ENCODE peak calls at places on chromosomes 12 and 14, in four cellular contexts. One of them, this sample, is unnamed.

GRCh38 chr12:93484315-93484981 is 17.1 kb downstream of the MRPL42 start:
- DNase-seq in vagina: no peak
- DNase-seq in AG04449: no peak
- DNase-seq in astrocyte of the cerebellum: no peak
- DNase-seq in this sample: peak

GRCh38 chr12:76374395-76375020 is 26.3 kb upstream of the BBS10 start:
- DNase-seq in AG04449: peak
- DNase-seq in vagina: no peak
- DNase-seq in astrocyte of the cerebellum: no peak
- DNase-seq in this sample: peak

GRCh38 chr12:52146822-52147366 is 44.9 kb downstream of the KRT80 start:
- DNase-seq in vagina: no peak
- DNase-seq in astrocyte of the cerebellum: no peak
- DNase-seq in AG04449: no peak
- DNase-seq in this sample: no peak

GRCh38 chr12:12714276-12715001 is 2.7 kb upstream of the CDKN1B start:
- DNase-seq in vagina: no peak
- DNase-seq in astrocyte of the cerebellum: no peak
- DNase-seq in AG04449: no peak
- DNase-seq in this sample: no peak

GRCh38 chr12:130338794-130339601 is 1.3 kb downstream of the PIWIL1 start:
- DNase-seq in astrocyte of the cerebellum: no peak
- DNase-seq in AG04449: no peak
- DNase-seq in vagina: no peak
- DNase-seq in this sample: no peak

GRCh38 chr12:13571035-13571434 is 374.5 kb downstream of the EMP1 start:
- DNase-seq in AG04449: no peak
- DNase-seq in astrocyte of the cerebellum: no peak
- DNase-seq in vagina: no peak
- DNase-seq in this sample: no peak

GRCh38 chr14:95142208-95142607 is 15.1 kb downstream of the DICER1 start:
- DNase-seq in astrocyte of the cerebellum: no peak
- DNase-seq in AG04449: no peak
- DNase-seq in vagina: no peak
- DNase-seq in this sample: no peak

GRCh38 chr12:110281549-110282342 is 699 bp downstream of the ATP2A2 start:
- DNase-seq in vagina: no peak
- DNase-seq in AG04449: no peak
- DNase-seq in astrocyte of the cerebellum: no peak
- DNase-seq in this sample: peak

GRCh38 chr14:99537399-99537798 is 56.2 kb downstream of the CCNK start:
- DNase-seq in astrocyte of the cerebellum: peak
- DNase-seq in AG04449: peak
- DNase-seq in vagina: no peak
- DNase-seq in this sample: peak

GRCh38 chr12:113092478-113093408 is 36.2 kb downstream of the DTX1 start:
- DNase-seq in vagina: no peak
- DNase-seq in AG04449: no peak
- DNase-seq in astrocyte of the cerebellum: no peak
- DNase-seq in this sample: no peak

GRCh38 chr12:115149685-115150378 is 465.9 kb upstream of the TBX3 start:
- DNase-seq in vagina: no peak
- DNase-seq in astrocyte of the cerebellum: peak
- DNase-seq in AG04449: peak
- DNase-seq in this sample: peak

GRCh38 chr12:108141600-108142145 is 12.6 kb downstream of the WSCD2 start:
- DNase-seq in vagina: no peak
- DNase-seq in astrocyte of the cerebellum: no peak
- DNase-seq in AG04449: no peak
- DNase-seq in this sample: no peak

GRCh38 chr14:88166616-88167015 is 156.5 kb downstream of the KCNK10 start:
- DNase-seq in astrocyte of the cerebellum: no peak
- DNase-seq in AG04449: no peak
- DNase-seq in vagina: no peak
- DNase-seq in this sample: peak

GRCh38 chr12:66746489-66747201 is 67.8 kb upstream of the GRIP1 start:
- DNase-seq in astrocyte of the cerebellum: no peak
- DNase-seq in vagina: no peak
- DNase-seq in AG04449: no peak
- DNase-seq in this sample: no peak

GRCh38 chr12:113152835-113153814 is 3.6 kb downstream of the CFAP73 start:
- DNase-seq in vagina: no peak
- DNase-seq in AG04449: no peak
- DNase-seq in astrocyte of the cerebellum: peak
- DNase-seq in this sample: peak

GRCh38 chr14:104573930-104574329 is 5.6 kb upstream of the C14orf180 start:
- DNase-seq in AG04449: no peak
- DNase-seq in vagina: no peak
- DNase-seq in astrocyte of the cerebellum: no peak
- DNase-seq in this sample: no peak

GRCh38 chr14:68786491-68787234 is 6.2 kb downstream of the ZFP36L1 start:
- DNase-seq in vagina: peak
- DNase-seq in AG04449: no peak
- DNase-seq in astrocyte of the cerebellum: no peak
- DNase-seq in this sample: peak

GRCh38 chr14:89251066-89251465 is 166.0 kb downstream of the FOXN3 start:
- DNase-seq in vagina: no peak
- DNase-seq in AG04449: no peak
- DNase-seq in astrocyte of the cerebellum: no peak
- DNase-seq in this sample: peak

GRCh38 chr12:130351331-130351730 is 13.6 kb downstream of the PIWIL1 start:
- DNase-seq in vagina: no peak
- DNase-seq in astrocyte of the cerebellum: no peak
- DNase-seq in AG04449: no peak
- DNase-seq in this sample: no peak

GRCh38 chr14:41868396-41868795 is 261.7 kb downstream of the LRFN5 start:
- DNase-seq in astrocyte of the cerebellum: no peak
- DNase-seq in vagina: no peak
- DNase-seq in AG04449: no peak
- DNase-seq in this sample: peak

GRCh38 chr12:52246720-52247621 is 13.9 kb downstream of the KRT7 start:
- DNase-seq in vagina: no peak
- DNase-seq in AG04449: no peak
- DNase-seq in astrocyte of the cerebellum: no peak
- DNase-seq in this sample: no peak

GRCh38 chr12:127284021-127284420 is 982.9 kb upstream of the TMEM132C start:
- DNase-seq in AG04449: no peak
- DNase-seq in astrocyte of the cerebellum: peak
- DNase-seq in vagina: no peak
- DNase-seq in this sample: peak

GRCh38 chr12:24252580-24252979 is 303.1 kb upstream of the SOX5 start:
- DNase-seq in AG04449: no peak
- DNase-seq in vagina: no peak
- DNase-seq in astrocyte of the cerebellum: no peak
- DNase-seq in this sample: no peak

GRCh38 chr12:19223695-19224094 is 94.2 kb downstream of the PLEKHA5 start:
- DNase-seq in vagina: no peak
- DNase-seq in astrocyte of the cerebellum: peak
- DNase-seq in AG04449: no peak
- DNase-seq in this sample: peak

GRCh38 chr14:47300801-47301200 is 374.6 kb downstream of the MDGA2 start:
- DNase-seq in AG04449: no peak
- DNase-seq in vagina: no peak
- DNase-seq in astrocyte of the cerebellum: no peak
- DNase-seq in this sample: no peak

GRCh38 chr12:119479121-119479561 is 114.4 kb upstream of the TMEM233 start:
- DNase-seq in astrocyte of the cerebellum: no peak
- DNase-seq in vagina: no peak
- DNase-seq in AG04449: no peak
- DNase-seq in this sample: no peak

GRCh38 chr12:119480551-119480950 is 113.0 kb upstream of the TMEM233 start:
- DNase-seq in astrocyte of the cerebellum: no peak
- DNase-seq in vagina: no peak
- DNase-seq in AG04449: no peak
- DNase-seq in this sample: no peak

GRCh38 chr12:119476951-119477350 is 116.6 kb upstream of the TMEM233 start:
- DNase-seq in vagina: no peak
- DNase-seq in astrocyte of the cerebellum: no peak
- DNase-seq in AG04449: no peak
- DNase-seq in this sample: no peak

GRCh38 chr12:119475650-119476049 is 117.9 kb upstream of the TMEM233 start:
- DNase-seq in astrocyte of the cerebellum: no peak
- DNase-seq in AG04449: no peak
- DNase-seq in vagina: no peak
- DNase-seq in this sample: no peak
- TF ChIP-seq CTCF in astrocyte of the cerebellum: no peak
- TF ChIP-seq CTCF in AG04449: no peak
- TF ChIP-seq CTCF in vagina: no peak
- TF ChIP-seq CTCF in this sample: no peak

GRCh38 chr14:67003009-67003753 is 186.1 kb upstream of the GARIN2 start:
- DNase-seq in vagina: no peak
- DNase-seq in astrocyte of the cerebellum: no peak
- DNase-seq in AG04449: no peak
- DNase-seq in this sample: no peak
- H3K4me3 ChIP-seq in vagina: no peak
- H3K4me3 ChIP-seq in astrocyte of the cerebellum: no peak
- H3K4me3 ChIP-seq in AG04449: no peak
- H3K4me3 ChIP-seq in this sample: no peak

GRCh38 chr12:32161040-32161439 is 54.4 kb downstream of the BICD1 start:
- DNase-seq in vagina: no peak
- DNase-seq in astrocyte of the cerebellum: no peak
- DNase-seq in AG04449: no peak
- DNase-seq in this sample: no peak

GRCh38 chr12:32171211-32171610 is 64.6 kb downstream of the BICD1 start:
- DNase-seq in vagina: no peak
- DNase-seq in AG04449: no peak
- DNase-seq in astrocyte of the cerebellum: no peak
- DNase-seq in this sample: no peak

GRCh38 chr12:32170437-32170998 is 63.9 kb downstream of the BICD1 start:
- DNase-seq in AG04449: no peak
- DNase-seq in astrocyte of the cerebellum: no peak
- DNase-seq in vagina: no peak
- DNase-seq in this sample: no peak

GRCh38 chr12:32163596-32163995 is 56.9 kb downstream of the BICD1 start:
- DNase-seq in AG04449: no peak
- DNase-seq in astrocyte of the cerebellum: no peak
- DNase-seq in vagina: no peak
- DNase-seq in this sample: no peak

DNA sequence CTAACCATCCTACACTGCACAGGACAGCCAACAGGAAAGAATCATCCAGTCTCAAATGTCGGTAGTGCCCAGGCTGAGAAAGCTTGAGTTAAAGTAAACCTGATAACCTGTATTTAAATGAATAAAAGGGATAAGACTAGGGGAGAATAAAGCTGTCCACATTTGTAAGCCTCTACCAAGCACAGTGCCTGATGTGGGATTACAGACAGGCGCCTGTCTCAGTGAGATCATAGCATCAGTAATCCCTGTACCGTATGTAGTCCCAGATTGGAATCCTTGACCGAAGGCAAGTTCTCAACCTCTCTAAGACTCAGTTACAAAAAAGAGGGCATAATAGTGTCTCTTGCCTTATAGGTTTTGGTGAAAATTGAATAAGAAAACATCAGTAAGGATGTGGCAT is 59.9 kb downstream of the BICD1 start:
- DNase-seq in vagina: no peak
- DNase-seq in astrocyte of the cerebellum: no peak
- DNase-seq in AG04449: no peak
- DNase-seq in this sample: no peak
- TF ChIP-seq CTCF in vagina: no peak
- TF ChIP-seq CTCF in astrocyte of the cerebellum: no peak
- TF ChIP-seq CTCF in AG04449: no peak
- TF ChIP-seq CTCF in this sample: no peak

DNA sequence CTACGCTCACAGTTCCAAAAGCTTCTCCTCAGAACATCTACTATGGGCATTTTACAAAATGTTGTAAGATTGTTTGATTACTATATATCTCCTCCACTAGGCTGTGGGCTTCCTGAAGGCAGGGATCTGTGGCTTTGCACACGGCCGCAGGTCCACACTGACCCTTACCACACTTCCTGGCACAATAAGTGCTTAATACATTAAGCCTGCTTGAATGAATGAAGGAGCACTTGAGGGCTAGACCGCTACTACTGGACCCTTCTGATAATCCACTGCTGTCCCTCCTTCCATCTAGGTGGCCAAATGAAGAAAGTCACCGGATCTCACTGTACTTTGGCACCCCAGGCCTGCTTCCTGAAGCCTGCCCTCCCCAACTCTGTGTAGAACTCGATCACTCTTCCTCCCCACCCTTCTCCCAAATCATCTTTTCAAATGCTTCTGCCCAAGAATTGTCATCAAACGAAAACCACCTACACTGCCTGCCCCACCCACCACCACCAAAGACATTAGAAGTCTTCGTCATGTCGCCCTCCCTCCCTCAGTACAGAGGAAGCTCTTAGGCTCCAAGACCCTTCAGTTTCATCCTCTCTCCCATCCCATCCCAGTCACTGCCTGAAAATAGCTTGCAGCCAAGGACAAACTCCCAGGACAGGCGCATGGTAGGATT is 596 bp upstream of the ZBTB39 start:
- DNase-seq in astrocyte of the cerebellum: no peak
- DNase-seq in AG04449: no peak
- DNase-seq in vagina: no peak
- DNase-seq in this sample: no peak
- H3K4me3 ChIP-seq in astrocyte of the cerebellum: peak
- H3K4me3 ChIP-seq in AG04449: peak
- H3K4me3 ChIP-seq in vagina: peak
- H3K4me3 ChIP-seq in this sample: peak

GRCh38 chr12:53870122-53870521 is 68.5 kb upstream of the HOXC13 start:
- DNase-seq in astrocyte of the cerebellum: no peak
- DNase-seq in AG04449: no peak
- DNase-seq in vagina: no peak
- DNase-seq in this sample: no peak
- TF ChIP-seq CTCF in astrocyte of the cerebellum: no peak
- TF ChIP-seq CTCF in AG04449: no peak
- TF ChIP-seq CTCF in vagina: no peak
- TF ChIP-seq CTCF in this sample: no peak

DNA sequence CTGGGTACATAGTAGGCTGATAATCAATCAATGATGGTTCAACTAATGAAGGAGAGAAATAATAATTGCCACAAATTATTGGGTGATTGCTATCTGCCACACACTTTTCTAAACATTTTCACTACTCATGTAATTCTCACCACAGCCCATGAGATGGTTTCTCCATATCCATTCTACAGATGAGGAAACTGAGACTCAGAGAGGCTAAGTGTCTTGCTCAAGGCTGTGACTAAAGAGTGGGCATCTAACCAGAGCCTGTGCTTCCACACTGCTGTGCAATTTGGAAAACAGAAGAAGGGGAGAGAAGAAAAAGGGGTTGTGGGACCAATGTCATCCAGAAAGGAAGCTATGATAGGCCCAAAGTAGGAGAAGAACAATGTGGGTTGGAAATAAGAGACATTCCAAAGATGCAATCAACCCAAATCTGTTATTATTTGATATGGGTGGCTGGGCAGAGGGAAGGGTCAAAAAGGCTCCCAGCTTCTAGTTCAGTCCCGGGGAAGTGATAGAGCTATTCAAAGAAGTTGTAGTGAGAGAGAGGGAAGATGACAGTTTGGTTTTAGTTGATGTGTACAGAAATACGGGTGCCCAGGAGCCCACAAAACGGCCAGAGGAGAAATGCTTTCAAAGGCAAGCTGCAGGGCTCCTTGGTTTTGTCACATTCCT is 483 bp upstream of the NR1H4 start:
- DNase-seq in AG04449: no peak
- DNase-seq in astrocyte of the cerebellum: no peak
- DNase-seq in vagina: no peak
- DNase-seq in this sample: no peak
- H3K4me3 ChIP-seq in AG04449: no peak
- H3K4me3 ChIP-seq in astrocyte of the cerebellum: no peak
- H3K4me3 ChIP-seq in vagina: no peak
- H3K4me3 ChIP-seq in this sample: no peak

This sample was measured in AG10803.